ENCODE peak calls at places on chromosomes 3 and 15, in seven cellular contexts. A is endodermal cell, U is fibroblast of lung, T is IMR-90, I is neural progenitor cell, D is GM23248, M is neuronal stem cell. X is an unnamed sample.

GRCh38 chr3:32945136-32945535 is 6.3 kb upstream of the CCR4 start:
- DNase-seq in A (no peak), U (peak), T (peak), I (no peak), D (peak), M (no peak), X (no peak)

GRCh38 chr3:124094496-124094895 is 102.6 kb upstream of the ROPN1 start:
- DNase-seq in A (no peak), U (peak), T (no peak), I (no peak), D (no peak), M (no peak), X (no peak)

GRCh38 chr3:27590437-27591320 is 106.5 kb upstream of the SLC4A7 start:
- DNase-seq in A (no peak), U (peak), T (peak), I (no peak), D (peak), M (no peak), X (no peak)

GRCh38 chr15:49084285-49084570 is 38.0 kb upstream of the SECISBP2L start:
- DNase-seq in A (no peak), U (no peak), T (no peak), I (no peak), D (no peak), M (no peak), X (no peak)

GRCh38 chr3:192772495-192772894 is 45.2 kb upstream of the FGF12 start:
- DNase-seq in A (peak), U (peak), T (peak), I (peak), D (peak), M (no peak), X (no peak)

GRCh38 chr3:58899159-58899952 is 150.5 kb downstream of the CFAP20DC start:
- DNase-seq in A (peak), U (peak), T (no peak), I (no peak), D (peak), M (no peak), X (no peak)

GRCh38 chr15:81054236-81054635 is 53.5 kb downstream of the TLNRD1 start:
- DNase-seq in A (no peak), U (peak), T (no peak), I (no peak), D (peak), M (no peak), X (peak)

GRCh38 chr3:108408883-108409612 is 101.3 kb downstream of the MYH15 start:
- DNase-seq in A (no peak), U (no peak), T (no peak), I (no peak), D (no peak), M (no peak), X (no peak)

GRCh38 chr3:64612082-64612860 is 75.5 kb downstream of the ADAMTS9 start:
- DNase-seq in A (no peak), U (peak), T (peak), I (no peak), D (peak), M (no peak), X (no peak)

GRCh38 chr3:193052294-193052693 is 134.6 kb upstream of the MB21D2 start:
- DNase-seq in A (no peak), U (no peak), T (no peak), I (no peak), D (no peak), M (no peak), X (no peak)

GRCh38 chr3:58237238-58237939 is at the start of gene ABHD6:
- DNase-seq in A (peak), U (peak), T (peak), I (peak), D (peak), M (peak), X (no peak)

GRCh38 chr15:98358971-98359370 is 289.4 kb upstream of the IGF1R start:
- DNase-seq in A (no peak), U (no peak), T (no peak), I (no peak), D (no peak), M (no peak), X (no peak)

GRCh38 chr15:25783607-25784131 is 79.5 kb downstream of the ATP10A start:
- DNase-seq in A (peak), U (no peak), T (peak), I (peak), D (peak), M (peak), X (no peak)

GRCh38 chr3:50655009-50655830 is 19.5 kb upstream of the DOCK3 start:
- DNase-seq in A (no peak), U (no peak), T (peak), I (no peak), D (peak), M (no peak), X (no peak)

GRCh38 chr15:69881760-69882159 is 216.0 kb downstream of the TLE3 start:
- DNase-seq in A (no peak), U (no peak), T (no peak), I (no peak), D (no peak), M (no peak), X (no peak)

GRCh38 chr3:72462611-72463011 is 385.6 kb downstream of the SHQ1 start:
- DNase-seq in A (no peak), U (no peak), T (no peak), I (no peak), D (no peak), M (no peak), X (no peak)

GRCh38 chr3:71051259-71051595 is 532.3 kb downstream of the FOXP1 start:
- DNase-seq in A (no peak), U (no peak), T (no peak), I (no peak), D (no peak), M (no peak), X (no peak)

DNA sequence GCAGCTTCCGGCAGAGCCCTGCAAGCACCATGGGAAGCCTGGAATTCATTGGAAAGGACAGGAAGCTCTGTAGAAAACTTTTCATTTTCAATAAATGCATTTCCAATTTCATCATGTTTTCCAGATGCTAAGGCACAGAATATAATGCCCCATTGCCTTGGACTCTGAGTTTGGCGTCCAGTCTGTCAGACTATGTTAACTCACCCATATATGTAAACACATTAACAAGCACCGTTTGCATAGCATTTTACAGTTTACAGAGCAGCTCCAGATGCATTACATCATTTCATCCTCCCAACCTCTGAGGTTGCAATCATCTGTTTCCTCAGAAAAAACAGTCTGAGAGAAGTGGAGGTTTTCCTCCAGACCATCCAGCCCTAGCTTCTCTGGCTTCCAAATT is 26.3 kb downstream of the CYP19A1 start:
- DNase-seq in A (no peak), U (peak), T (peak), I (no peak), D (peak), M (no peak), X (no peak)
- H3K9ac ChIP-seq in A (no peak), U (no peak), T (peak), I (no peak), D (no peak), M (no peak), X (no peak)

DNA sequence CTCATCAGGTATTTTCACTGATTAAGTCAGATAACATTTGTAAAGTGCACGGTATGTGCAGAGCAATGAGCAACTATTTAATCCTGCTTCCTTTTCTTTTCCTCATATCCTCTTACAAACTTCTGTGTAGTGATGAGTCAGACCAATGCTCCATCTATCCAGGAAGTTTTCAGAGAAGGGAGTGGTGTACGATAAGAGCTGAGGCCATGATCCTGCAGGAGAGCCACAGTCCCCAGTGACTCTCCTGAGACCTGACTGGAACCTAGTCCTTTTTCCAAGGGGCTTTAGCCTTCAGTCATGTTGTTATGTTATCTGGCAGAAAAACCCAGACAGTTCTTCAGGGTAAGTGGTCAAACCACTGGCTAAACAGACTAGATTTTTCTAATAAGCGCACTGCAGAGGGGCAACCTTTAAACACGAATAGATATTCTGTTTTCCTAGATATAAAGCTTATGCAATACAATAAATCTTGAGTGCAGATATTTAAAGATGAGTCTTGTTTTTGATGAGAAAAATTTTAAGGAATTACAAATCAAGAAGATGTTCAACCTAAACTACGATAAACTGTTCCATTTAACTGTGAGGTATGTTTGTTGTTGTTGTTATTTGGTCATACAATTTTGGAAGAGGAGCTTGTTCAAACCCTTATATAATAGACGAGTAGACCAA is 110.5 kb upstream of the RAP2B start:
- DNase-seq in A (no peak), U (peak), T (peak), I (no peak), D (peak), M (no peak), X (no peak)
- H3K27ac ChIP-seq in A (no peak), U (peak), T (peak), I (no peak), D (peak), M (no peak), X (no peak)

DNA sequence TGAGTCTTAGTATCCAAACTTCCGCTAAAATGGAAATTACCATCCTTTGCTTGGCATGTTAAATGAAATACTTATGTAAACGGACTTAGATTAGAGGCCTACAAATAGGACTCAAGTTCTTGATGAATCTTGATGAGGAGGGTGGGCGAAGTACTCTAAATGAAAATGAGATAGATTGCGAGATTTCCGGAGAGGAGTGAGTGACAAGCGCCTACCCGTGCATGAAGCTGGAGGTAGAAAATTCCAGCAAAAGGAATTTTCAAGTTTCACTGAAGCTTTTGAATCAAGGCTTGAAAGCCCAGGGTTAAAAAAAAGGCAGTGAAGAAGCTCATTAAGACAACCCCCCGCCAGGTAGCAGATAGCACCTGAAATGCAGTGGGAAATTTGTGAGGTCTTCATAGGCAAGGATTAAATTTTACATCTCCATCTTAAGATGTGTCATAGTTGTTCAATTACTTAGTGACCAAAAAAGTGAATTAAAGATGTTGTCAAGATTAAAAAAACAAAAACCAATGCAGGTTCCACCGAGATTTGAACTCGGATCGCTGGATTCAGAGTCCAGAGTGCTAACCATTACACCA is 655 bp upstream of the RAB11A start:
- DNase-seq in A (no peak), U (no peak), T (no peak), I (peak), D (peak), M (no peak), X (no peak)
- H3K4me3 ChIP-seq in A (peak), U (peak), T (peak), I (peak), D (peak), M (peak), X (peak)

GRCh38 chr3:45538641-45538986 is 55.9 kb upstream of the LIMD1 start:
- DNase-seq in A (no peak), U (no peak), T (no peak), I (no peak), D (no peak), M (no peak), X (no peak)
- H3K9ac ChIP-seq in A (no peak), U (no peak), T (no peak), I (no peak), D (no peak), M (no peak), X (no peak)

X was measured in SK-N-MC.